ENCODE peak calls at places on chromosome 6, in four cellular contexts. W, F, O and S are unnamed samples.

GRCh38 chr6:73024598-73024997 is 200.7 kb downstream of the KHDC1L start:
- DNase-seq in W (no peak), F (no peak), O (no peak), S (no peak)

GRCh38 chr6:142325111-142325510 is 23.3 kb downstream of the ADGRG6 start:
- DNase-seq in W (no peak), F (no peak), O (no peak), S (no peak)

GRCh38 chr6:135267085-135267484 is 86.0 kb downstream of the MYB start:
- DNase-seq in W (no peak), F (no peak), O (no peak), S (no peak)

GRCh38 chr6:166619912-166620311 is 7.1 kb downstream of the RPS6KA2 start:
- DNase-seq in W (no peak), F (no peak), O (no peak), S (peak)

GRCh38 chr6:97282238-97282725 is 734 bp downstream of the MMS22L start:
- DNase-seq in W (no peak), F (no peak), O (no peak), S (no peak)

GRCh38 chr6:159761135-159761872 is 541 bp upstream of the ACAT2 start:
- DNase-seq in W (peak), F (no peak), O (no peak), S (peak)

GRCh38 chr6:38417521-38417920 is 222.2 kb downstream of the BTBD9 start:
- DNase-seq in W (no peak), F (no peak), O (no peak), S (no peak)

GRCh38 chr6:56193846-56194245 is 53.5 kb downstream of the COL21A1 start:
- DNase-seq in W (no peak), F (no peak), O (no peak), S (no peak)

GRCh38 chr6:11374036-11375010 is 141.9 kb upstream of the NEDD9 start:
- DNase-seq in W (no peak), F (no peak), O (no peak), S (no peak)

GRCh38 chr6:133551847-133552331 is 310.7 kb downstream of the EYA4 start:
- DNase-seq in W (no peak), F (no peak), O (no peak), S (no peak)

GRCh38 chr6:99016355-99016754 is 68.6 kb upstream of the FBXL4 start:
- DNase-seq in W (no peak), F (no peak), O (no peak), S (no peak)

GRCh38 chr6:42963179-42963854 is 2.8 kb downstream of the GNMT start:
- DNase-seq in W (no peak), F (no peak), O (no peak), S (peak)

GRCh38 chr6:20319520-20320357 is 81.9 kb upstream of the E2F3 start:
- DNase-seq in W (peak), F (no peak), O (peak), S (no peak)

GRCh38 chr6:1535295-1535694 is 74.4 kb upstream of the FOXC1 start:
- DNase-seq in W (no peak), F (no peak), O (no peak), S (no peak)

GRCh38 chr6:156729248-156729647 is 47.9 kb upstream of the ARID1B start:
- DNase-seq in W (no peak), F (peak), O (no peak), S (no peak)

GRCh38 chr6:28429781-28430180 is 13.5 kb downstream of the ZSCAN23 start:
- DNase-seq in W (no peak), F (no peak), O (no peak), S (no peak)

GRCh38 chr6:88662163-88662580 is 301.2 kb downstream of the RNGTT start:
- DNase-seq in W (no peak), F (peak), O (no peak), S (no peak)

GRCh38 chr6:105603779-105604592 is 201.1 kb upstream of the PREP start:
- DNase-seq in W (no peak), F (no peak), O (no peak), S (peak)

GRCh38 chr6:16496982-16497823 is 258.8 kb downstream of the GMPR start:
- DNase-seq in W (no peak), F (no peak), O (no peak), S (no peak)

GRCh38 chr6:118746100-118746874 is 94.9 kb upstream of the CEP85L start:
- DNase-seq in W (peak), F (no peak), O (no peak), S (no peak)

GRCh38 chr6:168118935-168119334 is 39.9 kb upstream of the FRMD1 start:
- DNase-seq in W (no peak), F (no peak), O (no peak), S (peak)

GRCh38 chr6:47105469-47106188 is 63.5 kb upstream of the ADGRF1 start:
- DNase-seq in W (no peak), F (no peak), O (no peak), S (no peak)

GRCh38 chr6:149031545-149032317 is 284.9 kb downstream of the UST start:
- DNase-seq in W (no peak), F (peak), O (peak), S (no peak)

GRCh38 chr6:97876711-97877110 is 593.7 kb upstream of the MMS22L start:
- DNase-seq in W (no peak), F (no peak), O (no peak), S (no peak)

DNA sequence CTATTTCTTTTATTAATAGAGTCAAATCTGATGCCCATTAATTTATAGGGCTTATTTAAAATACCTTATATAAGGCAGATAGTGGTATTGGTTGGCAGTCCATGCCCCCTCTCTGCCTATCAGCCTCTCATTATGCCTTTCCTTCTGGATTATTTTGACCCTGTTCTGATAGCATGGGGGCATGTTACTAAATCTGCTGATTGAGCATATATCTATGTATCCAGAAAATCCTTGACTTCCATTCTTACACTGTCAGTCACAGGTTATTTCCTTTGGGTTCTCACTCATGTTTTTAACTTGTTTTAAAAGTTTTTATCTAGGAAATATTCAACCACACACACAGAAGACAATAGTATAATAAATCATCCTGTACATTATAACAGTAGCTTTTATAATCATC is 1184.9 kb downstream of the HACE1 start:
- DNase-seq in W (no peak), F (no peak), O (no peak), S (no peak)
- TF ChIP-seq POLR2A in W (no peak), F (no peak), O (no peak), S (no peak)

DNA sequence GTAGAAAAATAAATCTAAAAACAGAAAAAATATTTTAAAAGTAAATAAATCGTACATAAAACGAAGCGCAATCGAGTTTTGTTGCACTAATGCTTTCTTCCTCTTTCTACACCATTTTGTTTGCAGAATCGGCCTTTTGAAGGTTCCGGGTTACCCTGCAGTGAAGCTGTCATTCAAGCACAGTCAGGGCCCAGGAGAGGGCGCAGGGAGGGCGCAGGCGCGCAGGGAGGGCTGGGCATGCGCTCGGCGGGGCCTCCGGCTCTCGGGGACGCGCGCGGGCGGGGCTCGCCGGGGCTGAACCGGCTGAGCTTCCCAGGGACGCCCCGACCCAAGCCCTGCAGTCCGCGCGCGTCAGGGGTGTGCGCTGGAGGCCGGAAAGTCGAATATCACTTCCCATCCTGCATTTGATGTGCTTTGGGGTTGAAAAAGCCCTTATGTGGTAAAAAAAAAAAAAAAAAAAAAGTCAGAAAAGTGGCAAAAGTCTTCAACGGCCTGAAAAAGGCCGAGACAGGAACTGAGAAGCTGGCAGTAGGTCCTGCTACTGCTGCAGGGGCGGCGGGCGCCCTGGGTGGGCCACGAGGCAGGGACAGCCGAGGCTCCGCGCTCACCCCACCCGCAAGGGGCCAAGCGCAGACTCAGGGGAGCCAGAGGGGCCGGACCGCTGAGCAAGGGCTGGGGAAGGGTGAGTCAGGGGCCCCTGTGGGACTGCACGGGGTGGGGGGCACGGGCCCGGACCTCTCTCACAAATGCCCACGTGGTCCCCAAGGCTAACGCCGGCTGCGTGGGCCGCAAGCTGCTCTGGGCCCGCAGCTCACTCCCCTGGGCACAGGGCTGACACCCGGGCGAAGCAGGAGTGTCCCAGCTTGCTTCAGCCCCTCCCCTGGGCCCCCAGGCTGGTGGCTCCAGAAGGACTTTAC is 40.5 kb downstream of the THBS2 start:
- DNase-seq in W (peak), F (peak), O (peak), S (peak)
- TF ChIP-seq POLR2A in W (peak), F (no peak), O (no peak), S (no peak)

GRCh38 chr6:29557320-29557719 is 2.2 kb downstream of the UBD start:
- DNase-seq in W (no peak), F (no peak), O (no peak), S (no peak)

GRCh38 chr6:29558439-29559079 is 973 bp downstream of the UBD start:
- DNase-seq in W (no peak), F (no peak), O (peak), S (no peak)

GRCh38 chr6:29561618-29562181 is 2.2 kb upstream of the UBD start:
- DNase-seq in W (no peak), F (no peak), O (no peak), S (no peak)

GRCh38 chr6:29561091-29561490 is 1.6 kb upstream of the UBD start:
- DNase-seq in W (no peak), F (no peak), O (no peak), S (no peak)

GRCh38 chr6:29559524-29560287 is at the start of gene UBD:
- DNase-seq in W (no peak), F (no peak), O (no peak), S (no peak)
- TF ChIP-seq POLR2A in W (no peak), F (no peak), O (no peak), S (no peak)

GRCh38 chr6:397604-398003 is 6.1 kb downstream of the IRF4 start:
- DNase-seq in W (no peak), F (no peak), O (no peak), S (no peak)
- TF ChIP-seq POLR2A in W (no peak), F (no peak), O (no peak), S (no peak)

GRCh38 chr6:53834134-53834533 is 39.3 kb downstream of the LRRC1 start:
- DNase-seq in W (no peak), F (no peak), O (no peak), S (no peak)

GRCh38 chr6:53833147-53833546 is 38.3 kb downstream of the LRRC1 start:
- DNase-seq in W (no peak), F (no peak), O (no peak), S (no peak)

GRCh38 chr6:53840027-53840426 is 45.2 kb downstream of the LRRC1 start:
- DNase-seq in W (no peak), F (no peak), O (no peak), S (no peak)

GRCh38 chr6:53837875-53838806 is 43.3 kb downstream of the LRRC1 start:
- DNase-seq in W (no peak), F (no peak), O (no peak), S (no peak)
- TF ChIP-seq POLR2A in W (no peak), F (no peak), O (no peak), S (no peak)